ENCODE peak calls at places on chromosomes 5 and 9, in six cellular contexts. One of them, this sample, is unnamed.

GRCh38 chr5:179732918-179733763 is 519 bp downstream of the MAML1 start:
- DNase-seq in tibial nerve: no peak
- DNase-seq in bronchial epithelial cell: peak
- DNase-seq in pancreas: peak
- DNase-seq in IMR-90: peak
- DNase-seq in adipocyte: peak
- DNase-seq in this sample: peak

GRCh38 chr9:12667892-12668291 is 25.3 kb upstream of the TYRP1 start:
- DNase-seq in tibial nerve: no peak
- DNase-seq in bronchial epithelial cell: peak
- DNase-seq in pancreas: no peak
- DNase-seq in IMR-90: no peak
- DNase-seq in adipocyte: no peak
- DNase-seq in this sample: no peak

GRCh38 chr5:116554764-116555163 is 19.9 kb downstream of the SEMA6A start:
- DNase-seq in tibial nerve: no peak
- DNase-seq in bronchial epithelial cell: no peak
- DNase-seq in pancreas: no peak
- DNase-seq in IMR-90: no peak
- DNase-seq in adipocyte: no peak
- DNase-seq in this sample: no peak

GRCh38 chr5:141094481-141095262 is at the start of gene PCDHB2:
- DNase-seq in tibial nerve: no peak
- DNase-seq in bronchial epithelial cell: peak
- DNase-seq in pancreas: no peak
- DNase-seq in IMR-90: peak
- DNase-seq in adipocyte: peak
- DNase-seq in this sample: no peak

GRCh38 chr9:76537150-76537646 is 78.2 kb downstream of the GCNT1 start:
- DNase-seq in tibial nerve: peak
- DNase-seq in bronchial epithelial cell: no peak
- DNase-seq in pancreas: peak
- DNase-seq in IMR-90: no peak
- DNase-seq in adipocyte: no peak
- DNase-seq in this sample: no peak

GRCh38 chr9:87708989-87709706 is 16.8 kb upstream of the CTSL start:
- DNase-seq in tibial nerve: no peak
- DNase-seq in bronchial epithelial cell: no peak
- DNase-seq in pancreas: no peak
- DNase-seq in IMR-90: no peak
- DNase-seq in adipocyte: no peak
- DNase-seq in this sample: peak

GRCh38 chr9:135888766-135889394 is 18.5 kb downstream of the CAMSAP1 start:
- DNase-seq in tibial nerve: no peak
- DNase-seq in bronchial epithelial cell: peak
- DNase-seq in pancreas: no peak
- DNase-seq in IMR-90: no peak
- DNase-seq in adipocyte: no peak
- DNase-seq in this sample: no peak

GRCh38 chr9:115106001-115106400 is 12.0 kb downstream of the TNC start:
- DNase-seq in tibial nerve: no peak
- DNase-seq in bronchial epithelial cell: peak
- DNase-seq in pancreas: no peak
- DNase-seq in IMR-90: peak
- DNase-seq in adipocyte: no peak
- DNase-seq in this sample: no peak

GRCh38 chr9:1939926-1940368 is 75.2 kb upstream of the SMARCA2 start:
- DNase-seq in tibial nerve: no peak
- DNase-seq in bronchial epithelial cell: peak
- DNase-seq in pancreas: peak
- DNase-seq in IMR-90: peak
- DNase-seq in adipocyte: no peak
- DNase-seq in this sample: peak

GRCh38 chr9:1913931-1914330 is 101.2 kb upstream of the SMARCA2 start:
- DNase-seq in tibial nerve: no peak
- DNase-seq in bronchial epithelial cell: no peak
- DNase-seq in pancreas: no peak
- DNase-seq in IMR-90: no peak
- DNase-seq in adipocyte: no peak
- DNase-seq in this sample: no peak

GRCh38 chr5:167920589-167920988 is 370.9 kb upstream of the WWC1 start:
- DNase-seq in tibial nerve: no peak
- DNase-seq in bronchial epithelial cell: peak
- DNase-seq in pancreas: no peak
- DNase-seq in IMR-90: no peak
- DNase-seq in adipocyte: no peak
- DNase-seq in this sample: no peak

GRCh38 chr9:96686638-96687335 is 31.7 kb upstream of the PRXL2C start:
- DNase-seq in tibial nerve: peak
- DNase-seq in bronchial epithelial cell: peak
- DNase-seq in pancreas: peak
- DNase-seq in IMR-90: peak
- DNase-seq in adipocyte: peak
- DNase-seq in this sample: peak

GRCh38 chr5:142013734-142014495 is 1.1 kb upstream of the GNPDA1 start:
- DNase-seq in tibial nerve: no peak
- DNase-seq in bronchial epithelial cell: peak
- DNase-seq in pancreas: peak
- DNase-seq in IMR-90: peak
- DNase-seq in adipocyte: peak
- DNase-seq in this sample: no peak

GRCh38 chr5:149114403-149115312 is 26.6 kb upstream of the ABLIM3 start:
- DNase-seq in tibial nerve: peak
- DNase-seq in bronchial epithelial cell: peak
- DNase-seq in pancreas: peak
- DNase-seq in IMR-90: peak
- DNase-seq in adipocyte: peak
- DNase-seq in this sample: peak

GRCh38 chr5:93430139-93430538 is 150.9 kb downstream of the NR2F1-AS1 start:
- DNase-seq in tibial nerve: no peak
- DNase-seq in bronchial epithelial cell: no peak
- DNase-seq in pancreas: no peak
- DNase-seq in IMR-90: no peak
- DNase-seq in adipocyte: no peak
- DNase-seq in this sample: no peak

GRCh38 chr9:95907794-95908193 is 32.3 kb downstream of the ERCC6L2 start:
- DNase-seq in tibial nerve: no peak
- DNase-seq in bronchial epithelial cell: no peak
- DNase-seq in pancreas: no peak
- DNase-seq in IMR-90: no peak
- DNase-seq in adipocyte: no peak
- DNase-seq in this sample: no peak

GRCh38 chr5:55324815-55325418 is 17.1 kb downstream of the MTREX start:
- DNase-seq in tibial nerve: no peak
- DNase-seq in bronchial epithelial cell: peak
- DNase-seq in pancreas: no peak
- DNase-seq in IMR-90: peak
- DNase-seq in adipocyte: peak
- DNase-seq in this sample: peak

GRCh38 chr5:154850255-154851062 is at the start of gene FAXDC2:
- DNase-seq in tibial nerve: peak
- DNase-seq in bronchial epithelial cell: peak
- DNase-seq in pancreas: peak
- DNase-seq in IMR-90: peak
- DNase-seq in adipocyte: peak
- DNase-seq in this sample: no peak

GRCh38 chr9:126853667-126854066 is 6.8 kb upstream of the ZBTB34 start:
- DNase-seq in tibial nerve: no peak
- DNase-seq in bronchial epithelial cell: peak
- DNase-seq in pancreas: no peak
- DNase-seq in IMR-90: peak
- DNase-seq in adipocyte: peak
- DNase-seq in this sample: no peak

GRCh38 chr9:37582548-37583157 is 6.5 kb upstream of the FBXO10 start:
- DNase-seq in tibial nerve: no peak
- DNase-seq in bronchial epithelial cell: peak
- DNase-seq in pancreas: no peak
- DNase-seq in IMR-90: peak
- DNase-seq in adipocyte: peak
- DNase-seq in this sample: no peak

GRCh38 chr5:39399135-39400036 is 25.4 kb downstream of the DAB2 start:
- DNase-seq in tibial nerve: no peak
- DNase-seq in bronchial epithelial cell: peak
- DNase-seq in pancreas: no peak
- DNase-seq in IMR-90: peak
- DNase-seq in adipocyte: peak
- DNase-seq in this sample: no peak

GRCh38 chr5:148808864-148809642 is 17.4 kb upstream of the ADRB2 start:
- DNase-seq in tibial nerve: no peak
- DNase-seq in bronchial epithelial cell: no peak
- DNase-seq in pancreas: no peak
- DNase-seq in IMR-90: no peak
- DNase-seq in adipocyte: no peak
- DNase-seq in this sample: peak

GRCh38 chr5:12614608-12615007 is 710.4 kb upstream of the CTNND2 start:
- DNase-seq in tibial nerve: no peak
- DNase-seq in bronchial epithelial cell: no peak
- DNase-seq in pancreas: no peak
- DNase-seq in IMR-90: no peak
- DNase-seq in adipocyte: no peak
- DNase-seq in this sample: no peak

GRCh38 chr5:122736086-122736485 is 38.8 kb upstream of the SNX2 start:
- DNase-seq in tibial nerve: no peak
- DNase-seq in bronchial epithelial cell: no peak
- DNase-seq in pancreas: no peak
- DNase-seq in IMR-90: no peak
- DNase-seq in adipocyte: no peak
- DNase-seq in this sample: no peak

GRCh38 chr9:127096208-127096607 is 26.2 kb downstream of the ANGPTL2 start:
- DNase-seq in tibial nerve: no peak
- DNase-seq in bronchial epithelial cell: no peak
- DNase-seq in pancreas: no peak
- DNase-seq in IMR-90: no peak
- DNase-seq in adipocyte: no peak
- DNase-seq in this sample: no peak

GRCh38 chr5:110478899-110479298 is 247.6 kb downstream of the TMEM232 start:
- DNase-seq in tibial nerve: no peak
- DNase-seq in bronchial epithelial cell: peak
- DNase-seq in pancreas: no peak
- DNase-seq in IMR-90: peak
- DNase-seq in adipocyte: peak
- DNase-seq in this sample: no peak

GRCh38 chr5:43140286-43140685 is 19.6 kb downstream of the ZNF131 start:
- DNase-seq in tibial nerve: no peak
- DNase-seq in bronchial epithelial cell: no peak
- DNase-seq in pancreas: no peak
- DNase-seq in IMR-90: peak
- DNase-seq in adipocyte: no peak
- DNase-seq in this sample: peak

GRCh38 chr9:129459550-129460322 is 161.2 kb downstream of the C9orf50 start:
- DNase-seq in tibial nerve: no peak
- DNase-seq in bronchial epithelial cell: no peak
- DNase-seq in pancreas: no peak
- DNase-seq in IMR-90: no peak
- DNase-seq in adipocyte: no peak
- DNase-seq in this sample: no peak

GRCh38 chr5:168219515-168220410 is 71.7 kb upstream of the WWC1 start:
- DNase-seq in tibial nerve: no peak
- DNase-seq in bronchial epithelial cell: peak
- DNase-seq in pancreas: peak
- DNase-seq in IMR-90: peak
- DNase-seq in adipocyte: peak
- DNase-seq in this sample: no peak

GRCh38 chr5:98414938-98415337 is 358.5 kb upstream of the RGMB start:
- DNase-seq in tibial nerve: no peak
- DNase-seq in bronchial epithelial cell: peak
- DNase-seq in pancreas: no peak
- DNase-seq in IMR-90: peak
- DNase-seq in adipocyte: peak
- DNase-seq in this sample: no peak

GRCh38 chr5:1800470-1801060 is 642 bp upstream of the NDUFS6 start:
- DNase-seq in tibial nerve: no peak
- DNase-seq in bronchial epithelial cell: peak
- DNase-seq in pancreas: no peak
- DNase-seq in IMR-90: no peak
- DNase-seq in adipocyte: peak
- DNase-seq in this sample: peak

GRCh38 chr9:128494108-128494742 is 10.3 kb upstream of the GLE1 start:
- DNase-seq in tibial nerve: peak
- DNase-seq in bronchial epithelial cell: no peak
- DNase-seq in pancreas: peak
- DNase-seq in IMR-90: no peak
- DNase-seq in adipocyte: no peak
- DNase-seq in this sample: no peak

GRCh38 chr5:6722015-6722414 is 8.8 kb downstream of the TENT4A start:
- DNase-seq in tibial nerve: no peak
- DNase-seq in bronchial epithelial cell: no peak
- DNase-seq in pancreas: no peak
- DNase-seq in IMR-90: peak
- DNase-seq in adipocyte: peak
- DNase-seq in this sample: no peak
- H3K4me3 ChIP-seq in tibial nerve: peak
- H3K4me3 ChIP-seq in bronchial epithelial cell: no peak
- H3K4me3 ChIP-seq in pancreas: no peak
- H3K4me3 ChIP-seq in IMR-90: peak
- H3K4me3 ChIP-seq in adipocyte: peak
- H3K4me3 ChIP-seq in this sample: no peak

DNA sequence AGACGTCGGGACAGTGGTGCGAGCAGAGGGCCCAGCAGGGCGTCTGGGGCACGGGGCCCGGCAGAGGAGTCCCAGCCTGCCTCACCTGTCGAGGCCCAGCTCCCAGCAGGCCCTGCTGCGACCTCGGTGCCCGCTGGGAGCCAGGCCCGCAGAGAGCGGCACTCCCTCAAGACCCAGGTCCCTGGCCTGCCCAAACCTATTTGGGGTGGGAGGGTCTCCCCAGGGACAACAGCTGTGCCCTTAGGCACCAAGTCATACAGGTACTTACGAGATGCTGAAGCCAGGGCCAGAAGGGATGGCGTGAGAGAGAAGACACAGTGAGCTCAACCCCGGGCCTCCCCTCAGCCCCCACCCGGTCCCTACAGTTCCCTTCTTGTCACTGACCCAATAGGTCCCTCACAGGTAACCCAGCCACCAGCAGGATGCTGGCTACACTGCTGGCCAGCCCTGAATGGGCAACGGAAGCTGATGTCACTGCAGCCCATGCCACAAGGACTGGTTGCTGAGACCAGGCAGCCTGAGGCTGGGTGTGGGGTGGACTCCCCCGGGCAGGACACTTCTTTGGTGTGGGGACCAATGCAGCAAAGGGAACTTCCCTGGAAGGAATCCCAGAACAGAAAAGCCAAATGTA is 3.7 kb downstream of the NSMF start:
- DNase-seq in tibial nerve: no peak
- DNase-seq in bronchial epithelial cell: no peak
- DNase-seq in pancreas: peak
- DNase-seq in IMR-90: no peak
- DNase-seq in adipocyte: no peak
- DNase-seq in this sample: no peak
- H3K4me3 ChIP-seq in tibial nerve: peak
- H3K4me3 ChIP-seq in bronchial epithelial cell: no peak
- H3K4me3 ChIP-seq in pancreas: no peak
- H3K4me3 ChIP-seq in IMR-90: no peak
- H3K4me3 ChIP-seq in adipocyte: no peak
- H3K4me3 ChIP-seq in this sample: no peak

GRCh38 chr5:3047212-3047774 is 295.8 kb upstream of the IRX2 start:
- DNase-seq in tibial nerve: no peak
- DNase-seq in bronchial epithelial cell: no peak
- DNase-seq in pancreas: no peak
- DNase-seq in IMR-90: no peak
- DNase-seq in adipocyte: no peak
- DNase-seq in this sample: no peak
- H3K4me3 ChIP-seq in tibial nerve: no peak
- H3K4me3 ChIP-seq in bronchial epithelial cell: no peak
- H3K4me3 ChIP-seq in pancreas: no peak
- H3K4me3 ChIP-seq in IMR-90: no peak
- H3K4me3 ChIP-seq in adipocyte: no peak
- H3K4me3 ChIP-seq in this sample: no peak

GRCh38 chr5:171858303-171858702 is 72.7 kb downstream of the SMIM23 start:
- DNase-seq in tibial nerve: no peak
- DNase-seq in bronchial epithelial cell: peak
- DNase-seq in pancreas: no peak
- DNase-seq in IMR-90: no peak
- DNase-seq in adipocyte: no peak
- DNase-seq in this sample: no peak
- H3K4me3 ChIP-seq in tibial nerve: no peak
- H3K4me3 ChIP-seq in bronchial epithelial cell: no peak
- H3K4me3 ChIP-seq in pancreas: no peak
- H3K4me3 ChIP-seq in IMR-90: no peak
- H3K4me3 ChIP-seq in adipocyte: no peak
- H3K4me3 ChIP-seq in this sample: no peak